ENCODE peak calls at places on chromosomes 13 and 19, in four cellular contexts. G is GM12878, T is HepG2, E is H1. D is an unnamed sample.

GRCh38 chr13:44583126-44583525 is 7.0 kb upstream of the TSC22D1 start:
- DNase-seq in G (no peak), T (no peak), E (no peak), D (no peak)

GRCh38 chr13:20350380-20350763 is 118.3 kb upstream of the GJB6 start:
- DNase-seq in G (no peak), T (no peak), E (no peak), D (no peak)

GRCh38 chr19:17420267-17420924 is 549 bp downstream of the MVB12A start:
- DNase-seq in G (no peak), T (no peak), E (no peak), D (peak; percentile 85)

GRCh38 chr19:54257116-54257480 is at the start of gene LILRB5:
- DNase-seq in G (no peak), T (no peak), E (no peak), D (no peak)

GRCh38 chr19:34096020-34096915 is 76.0 kb upstream of the LSM14A start:
- DNase-seq in G (no peak), T (peak; percentile 41), E (no peak), D (peak; percentile 72)

GRCh38 chr13:38952827-38953226 is 37.8 kb downstream of the STOML3 start:
- DNase-seq in G (no peak), T (no peak), E (no peak), D (no peak)

GRCh38 chr19:11204943-11205349 is 7.6 kb upstream of the KANK2 start:
- DNase-seq in G (peak; percentile 26), T (no peak), E (no peak), D (peak; percentile 60)

GRCh38 chr13:43694265-43694664 is 92.5 kb downstream of the ENOX1 start:
- DNase-seq in G (no peak), T (no peak), E (no peak), D (no peak)

GRCh38 chr13:98761126-98761978 is 8.9 kb upstream of the SLC15A1 start:
- DNase-seq in G (peak; percentile 11), T (peak; percentile 34), E (no peak), D (no peak)

GRCh38 chr19:40224342-40225148 is 1.9 kb downstream of the CCNP start:
- DNase-seq in G (no peak), T (no peak), E (no peak), D (no peak)

GRCh38 chr19:19321143-19321577 is 531 bp downstream of the MAU2 start:
- DNase-seq in G (no peak), T (peak; percentile 55), E (no peak), D (peak; percentile 68)

GRCh38 chr13:29914591-29914990 is 64.2 kb upstream of the UBL3 start:
- DNase-seq in G (no peak), T (no peak), E (no peak), D (no peak)

GRCh38 chr19:42596391-42597071 is 1.8 kb upstream of the CEACAM8 start:
- DNase-seq in G (no peak), T (no peak), E (no peak), D (peak; percentile 70)

GRCh38 chr19:8500158-8500557 is 2.3 kb downstream of the PRAM1 start:
- DNase-seq in G (no peak), T (no peak), E (no peak), D (no peak)

DNA sequence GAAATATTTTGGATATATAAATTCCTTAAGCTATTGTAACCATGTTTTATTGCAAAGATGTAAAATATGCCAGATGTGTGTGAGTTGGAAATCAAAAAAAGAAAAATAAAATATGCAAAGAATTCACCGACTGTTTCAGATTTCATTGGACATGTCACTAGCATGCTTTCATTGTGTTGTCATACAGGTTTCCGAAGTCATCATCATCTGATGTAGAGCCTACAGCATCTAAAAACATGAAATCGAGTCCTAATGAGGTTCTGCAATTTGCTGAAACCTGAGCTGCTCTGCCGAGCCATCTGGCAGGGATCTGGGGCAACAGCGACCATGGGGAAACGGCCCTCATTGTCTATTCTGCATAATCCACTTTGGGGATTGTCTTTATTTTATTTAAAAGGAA is 196.1 kb upstream of the MAB21L1 start:
- DNase-seq in G (no peak), T (no peak), E (no peak), D (no peak)
- TF ChIP-seq RAD21 in G (no peak), T (no peak), E (no peak), D (no peak)

GRCh38 chr19:13095934-13096890 is 6.4 kb downstream of the LYL1 start:
- DNase-seq in G (no peak), T (peak; percentile 67), E (no peak), D (peak; percentile 86)
- TF ChIP-seq TCF12 in G (no peak), T (no peak), E (no peak), D (no peak)

DNA sequence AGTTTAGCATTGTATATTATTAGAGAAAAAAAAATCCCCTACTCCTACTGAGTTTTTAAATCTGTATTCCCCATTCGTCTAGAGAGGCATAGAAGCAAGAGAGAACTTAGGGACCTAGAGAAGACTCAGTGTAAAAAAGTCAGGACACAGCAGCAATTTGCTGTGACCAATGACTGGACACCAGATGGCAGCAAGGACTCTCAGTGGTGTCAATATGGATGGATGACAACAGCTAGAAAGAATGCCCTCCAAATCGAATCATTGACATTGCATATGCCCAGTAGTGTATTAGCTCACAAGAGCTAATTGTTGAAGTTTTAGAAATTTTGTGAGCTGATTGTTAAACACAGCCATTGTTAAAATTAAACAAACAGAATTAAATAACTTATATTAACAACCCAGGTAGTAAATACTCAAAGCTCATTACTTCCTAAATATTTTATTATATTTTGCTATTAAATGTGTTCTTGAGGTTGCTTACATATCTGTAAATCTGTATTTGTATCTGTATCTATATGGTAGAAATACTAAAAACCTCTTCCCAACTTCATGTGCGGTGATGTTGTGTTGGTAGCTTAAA is 43.9 kb downstream of the SIAH3 start:
- DNase-seq in G (peak; percentile 8), T (peak; percentile 60), E (no peak), D (peak; percentile 65)
- TF ChIP-seq RAD21 in G (peak; percentile 73), T (peak; percentile 36), E (peak; percentile 88), D (peak; percentile 91)

GRCh38 chr13:67230243-67230773 is at the start of gene PCDH9:
- DNase-seq in G (peak; percentile 15), T (peak; percentile 80), E (peak; percentile 81), D (peak; percentile 96)
- TF ChIP-seq TCF12 in G (no peak), T (no peak), E (no peak), D (no peak)

GRCh38 chr19:46924874-46925547 is 64.2 kb downstream of the ARHGAP35 start:
- DNase-seq in G (no peak), T (no peak), E (no peak), D (no peak)

GRCh38 chr19:46927893-46928292 is 67.1 kb downstream of the ARHGAP35 start:
- DNase-seq in G (no peak), T (no peak), E (no peak), D (no peak)

GRCh38 chr19:46927106-46927505 is 66.3 kb downstream of the ARHGAP35 start:
- DNase-seq in G (no peak), T (no peak), E (no peak), D (no peak)

GRCh38 chr19:46926201-46927071 is 65.6 kb downstream of the ARHGAP35 start:
- DNase-seq in G (no peak), T (no peak), E (no peak), D (no peak)

DNA sequence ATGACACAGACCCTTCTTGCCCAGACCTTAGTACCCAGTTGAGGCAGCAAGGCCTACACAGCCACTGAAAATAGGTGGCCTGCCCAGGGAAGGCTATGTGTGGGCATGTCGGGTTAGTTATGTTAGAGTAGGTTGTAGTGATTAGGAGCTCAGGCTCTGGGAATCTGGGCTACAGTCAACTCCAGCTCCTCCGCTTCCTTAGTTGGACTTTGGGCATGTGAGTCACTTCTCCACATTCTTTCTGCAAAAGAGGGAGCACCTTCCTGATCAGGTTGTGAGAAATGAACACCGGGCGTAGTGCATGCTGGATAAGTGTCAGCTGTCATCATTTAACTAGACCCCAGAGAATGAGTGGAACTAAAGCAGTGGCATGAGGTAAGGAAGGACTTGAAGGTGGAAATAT is 64.8 kb downstream of the ARHGAP35 start:
- DNase-seq in G (no peak), T (peak; percentile 93), E (no peak), D (no peak)
- TF ChIP-seq RAD21 in G (no peak), T (peak; percentile 13), E (no peak), D (no peak)

GRCh38 chr19:3350014-3350663 is 16.2 kb upstream of the NFIC start:
- DNase-seq in G (no peak), T (peak; percentile 42), E (no peak), D (no peak)

GRCh38 chr19:3357362-3357730 is 9.0 kb upstream of the NFIC start:
- DNase-seq in G (no peak), T (no peak), E (no peak), D (no peak)

GRCh38 chr19:3356805-3357204 is 9.6 kb upstream of the NFIC start:
- DNase-seq in G (no peak), T (no peak), E (no peak), D (no peak)

GRCh38 chr19:3351702-3352447 is 14.5 kb upstream of the NFIC start:
- DNase-seq in G (no peak), T (no peak), E (no peak), D (no peak)

GRCh38 chr19:3353493-3353892 is 12.9 kb upstream of the NFIC start:
- DNase-seq in G (no peak), T (no peak), E (no peak), D (no peak)
- TF ChIP-seq TCF12 in G (no peak), T (no peak), E (no peak), D (no peak)

DNA sequence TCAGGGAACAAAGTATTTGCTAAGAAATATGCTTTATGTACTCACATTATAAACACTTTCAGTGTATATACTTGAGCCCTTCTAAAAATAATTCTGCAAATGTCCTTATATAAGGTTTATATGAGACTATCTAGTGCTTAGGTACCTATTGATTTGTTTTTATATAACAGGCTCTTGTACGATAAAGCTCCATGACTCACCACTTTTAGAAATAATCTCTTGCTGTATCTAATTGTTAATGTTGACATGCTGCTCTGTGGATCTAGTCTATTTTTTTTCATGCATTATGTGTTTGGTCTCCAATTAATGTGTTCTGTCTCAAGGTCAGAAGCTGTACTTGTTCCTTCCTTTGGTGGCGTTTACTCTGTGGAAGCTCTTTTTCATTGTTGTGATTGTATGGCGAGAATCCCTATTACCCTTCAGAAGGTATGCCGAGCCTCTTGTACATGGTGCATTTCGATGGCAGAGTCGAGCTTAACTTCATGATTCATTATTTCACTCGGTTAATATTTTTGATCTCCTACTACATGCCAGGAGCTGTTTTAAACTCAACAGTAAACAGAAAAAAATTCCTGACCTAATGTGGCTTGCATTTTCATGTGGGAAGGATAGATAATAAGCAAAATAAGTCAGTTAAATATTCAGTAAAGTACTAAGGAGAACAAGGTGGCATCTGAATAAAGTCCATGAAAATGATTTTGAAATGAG is 361.6 kb downstream of the COG6 start:
- DNase-seq in G (no peak), T (no peak), E (no peak), D (no peak)
- TF ChIP-seq RAD21 in G (no peak), T (no peak), E (no peak), D (no peak)

GRCh38 chr19:38290631-38291147 is 13.4 kb upstream of the C19orf33 start:
- DNase-seq in G (no peak), T (no peak), E (no peak), D (no peak)
- TF ChIP-seq TCF12 in G (no peak), T (no peak), E (no peak), D (peak; percentile 37)